ENCODE peak calls at places on chromosomes 3 and 15, in four cellular contexts. B is SK-N-SH, Y is ACHN, M is NCI-H1417. K is an unnamed sample.

GRCh38 chr3:140731440-140732119 is 53.7 kb downstream of the TRIM42 start:
- DNase-seq in B (no peak), M (no peak), Y (no peak), K (no peak)

GRCh38 chr3:11495948-11496557 is 147.7 kb downstream of the VGLL4 start:
- DNase-seq in M (no peak), B (no peak), Y (peak), K (no peak)

GRCh38 chr3:188270423-188270972 is 116.5 kb downstream of the LPP start:
- DNase-seq in B (no peak), Y (peak), M (no peak), K (no peak)

GRCh38 chr3:69443554-69443953 is 57.7 kb upstream of the FRMD4B start:
- DNase-seq in Y (no peak), M (no peak), B (no peak), K (no peak)

GRCh38 chr3:196082471-196082971 is 631 bp upstream of the TFRC start:
- DNase-seq in M (no peak), B (peak), Y (no peak), K (peak)

GRCh38 chr15:85333132-85333831 is 47.1 kb upstream of the AKAP13 start:
- DNase-seq in Y (no peak), B (no peak), M (no peak), K (no peak)

GRCh38 chr3:133366921-133367320 is 32.9 kb upstream of the BFSP2 start:
- DNase-seq in B (no peak), Y (no peak), M (no peak), K (no peak)

GRCh38 chr3:151412989-151413388 is 28.4 kb upstream of the P2RY12 start:
- DNase-seq in M (no peak), Y (no peak), B (no peak), K (no peak)

GRCh38 chr15:71800835-71801745 is 9.3 kb upstream of the NR2E3 start:
- DNase-seq in M (peak), B (peak), Y (peak), K (peak)

GRCh38 chr3:127849368-127849767 is 27.1 kb upstream of the MGLL start:
- DNase-seq in Y (no peak), B (no peak), M (no peak), K (no peak)

GRCh38 chr15:77180757-77181156 is 109.8 kb upstream of the TSPAN3 start:
- DNase-seq in B (no peak), Y (no peak), M (no peak), K (no peak)

GRCh38 chr3:53773586-53774368 is 72.4 kb downstream of the CHDH start:
- DNase-seq in M (no peak), Y (no peak), B (peak), K (no peak)

GRCh38 chr3:99651561-99651960 is 13.2 kb downstream of the COL8A1 start:
- DNase-seq in Y (peak), B (no peak), M (no peak), K (no peak)

GRCh38 chr3:7682822-7683229 is 818.8 kb upstream of the LMCD1 start:
- DNase-seq in Y (no peak), M (no peak), B (no peak), K (no peak)

GRCh38 chr3:197000211-197000610 is 29.4 kb downstream of the MELTF start:
- DNase-seq in Y (no peak), B (no peak), M (no peak), K (no peak)

GRCh38 chr3:114756506-114757279 is 390.4 kb downstream of the ZBTB20 start:
- DNase-seq in M (no peak), B (no peak), Y (peak), K (no peak)

GRCh38 chr15:101258238-101259144 is 6.6 kb upstream of the CHSY1 start:
- DNase-seq in Y (peak), M (peak), B (peak), K (peak)

GRCh38 chr3:197564097-197564843 is 8.5 kb upstream of the BDH1 start:
- DNase-seq in B (no peak), Y (peak), M (no peak), K (peak)

GRCh38 chr3:153626158-153626557 is 464.1 kb downstream of the RAP2B start:
- DNase-seq in Y (no peak), M (no peak), B (no peak), K (no peak)

GRCh38 chr3:41418961-41419691 is 219.8 kb downstream of the CTNNB1 start:
- DNase-seq in B (no peak), Y (peak), M (no peak), K (peak)

GRCh38 chr3:129441782-129442181 is 1.8 kb downstream of the IFT122 start:
- DNase-seq in Y (peak), M (no peak), B (peak), K (no peak)

K was measured in A549.